ENCODE peak calls at places on chromosomes 11 and 22, in five cellular contexts. H, P, B, K and Q are unnamed samples.

GRCh38 chr22:23903328-23903971 is 9.3 kb downstream of the MIF start:
- DNase-seq in H (no peak), P (no peak), B (no peak), K (no peak), Q (no peak)

GRCh38 chr22:47073101-47073500 is 310.7 kb downstream of the TBC1D22A start:
- DNase-seq in H (no peak), P (no peak), B (no peak), K (no peak), Q (no peak)

GRCh38 chr11:65425105-65425970 is 2.7 kb downstream of the NEAT1 start:
- DNase-seq in H (peak; percentile 48), P (peak; percentile 12), B (no peak), K (peak; percentile 82), Q (no peak)

GRCh38 chr22:29028468-29028867 is 33.2 kb downstream of the C22orf31 start:
- DNase-seq in H (no peak), P (no peak), B (no peak), K (no peak), Q (no peak)

GRCh38 chr22:41480397-41480735 is 11.4 kb downstream of the ACO2 start:
- DNase-seq in H (no peak), P (no peak), B (no peak), K (no peak), Q (no peak)

GRCh38 chr11:119751281-119752060 is 22.5 kb upstream of the NECTIN1 start:
- DNase-seq in H (no peak), P (no peak), B (no peak), K (no peak), Q (no peak)

GRCh38 chr11:119316729-119317591 is at the start of gene MCAM:
- DNase-seq in H (peak; percentile 62), P (peak; percentile 50), B (no peak), K (peak; percentile 51), Q (peak; percentile 68)

GRCh38 chr22:35548762-35549106 is 8.1 kb downstream of the RASD2 start:
- DNase-seq in H (no peak), P (no peak), B (no peak), K (no peak), Q (no peak)

GRCh38 chr11:72069200-72069599 is 11.1 kb downstream of the NUMA1 start:
- DNase-seq in H (no peak), P (no peak), B (no peak), K (no peak), Q (no peak)

GRCh38 chr11:1085440-1086170 is 10.9 kb downstream of the MUC2 start:
- DNase-seq in H (no peak), P (peak; percentile 13), B (peak; percentile 41), K (no peak), Q (no peak)

GRCh38 chr22:19430890-19431541 is 517 bp downstream of the HIRA start:
- DNase-seq in H (no peak), P (peak; percentile 29), B (peak; percentile 71), K (peak; percentile 39), Q (peak; percentile 29)

GRCh38 chr11:32219320-32219719 is 128.4 kb downstream of the RCN1 start:
- DNase-seq in H (no peak), P (no peak), B (no peak), K (no peak), Q (no peak)

GRCh38 chr22:19843107-19843856 is 11.4 kb downstream of the GNB1L start:
- DNase-seq in H (no peak), P (no peak), B (peak; percentile 49), K (no peak), Q (no peak)

GRCh38 chr11:12860827-12861226 is 148.3 kb upstream of the RASSF10 start:
- DNase-seq in H (no peak), P (no peak), B (no peak), K (no peak), Q (no peak)

GRCh38 chr11:96061730-96062524 is 138.0 kb upstream of the MTMR2 start:
- DNase-seq in H (no peak), P (no peak), B (no peak), K (no peak), Q (no peak)

GRCh38 chr11:8269636-8270035 is 6.0 kb upstream of the LMO1 start:
- DNase-seq in H (no peak), P (no peak), B (no peak), K (no peak), Q (no peak)

GRCh38 chr11:83363280-83363679 is 77.1 kb upstream of the CCDC90B start:
- DNase-seq in H (no peak), P (no peak), B (no peak), K (no peak), Q (no peak)

GRCh38 chr22:46792061-46792796 is 29.8 kb downstream of the TBC1D22A start:
- DNase-seq in H (no peak), P (no peak), B (no peak), K (no peak), Q (no peak)

GRCh38 chr11:34188181-34188580 is 82.8 kb downstream of the NAT10 start:
- DNase-seq in H (no peak), P (no peak), B (no peak), K (no peak), Q (no peak)

GRCh38 chr22:23565942-23566715 is 14.0 kb downstream of the IGLL1 start:
- DNase-seq in H (no peak), P (no peak), B (peak; percentile 43), K (peak; percentile 6), Q (no peak)

GRCh38 chr11:104999716-105000115 is 23.3 kb downstream of the CASP5 start:
- DNase-seq in H (no peak), P (no peak), B (no peak), K (no peak), Q (no peak)

GRCh38 chr11:96235725-96236124 is 107.3 kb downstream of the MAML2 start:
- DNase-seq in H (no peak), P (no peak), B (no peak), K (no peak), Q (no peak)

GRCh38 chr11:69834251-69834650 is 15.0 kb upstream of the FGF3 start:
- DNase-seq in H (no peak), P (no peak), B (no peak), K (no peak), Q (no peak)
- TF ChIP-seq CTCF in H (no peak), P (no peak), B (no peak), K (no peak), Q (no peak)

GRCh38 chr11:75632962-75633361 is 35.9 kb downstream of the MAP6 start:
- DNase-seq in H (no peak), P (no peak), B (no peak), K (peak; percentile 23), Q (no peak)

GRCh38 chr11:75632450-75632849 is 36.4 kb downstream of the MAP6 start:
- DNase-seq in H (no peak), P (no peak), B (no peak), K (peak; percentile 37), Q (no peak)

GRCh38 chr11:75633409-75634011 is 35.3 kb downstream of the MAP6 start:
- DNase-seq in H (no peak), P (no peak), B (no peak), K (no peak), Q (no peak)

GRCh38 chr11:75637998-75638397 is 30.8 kb downstream of the MAP6 start:
- DNase-seq in H (no peak), P (no peak), B (no peak), K (no peak), Q (no peak)

DNA sequence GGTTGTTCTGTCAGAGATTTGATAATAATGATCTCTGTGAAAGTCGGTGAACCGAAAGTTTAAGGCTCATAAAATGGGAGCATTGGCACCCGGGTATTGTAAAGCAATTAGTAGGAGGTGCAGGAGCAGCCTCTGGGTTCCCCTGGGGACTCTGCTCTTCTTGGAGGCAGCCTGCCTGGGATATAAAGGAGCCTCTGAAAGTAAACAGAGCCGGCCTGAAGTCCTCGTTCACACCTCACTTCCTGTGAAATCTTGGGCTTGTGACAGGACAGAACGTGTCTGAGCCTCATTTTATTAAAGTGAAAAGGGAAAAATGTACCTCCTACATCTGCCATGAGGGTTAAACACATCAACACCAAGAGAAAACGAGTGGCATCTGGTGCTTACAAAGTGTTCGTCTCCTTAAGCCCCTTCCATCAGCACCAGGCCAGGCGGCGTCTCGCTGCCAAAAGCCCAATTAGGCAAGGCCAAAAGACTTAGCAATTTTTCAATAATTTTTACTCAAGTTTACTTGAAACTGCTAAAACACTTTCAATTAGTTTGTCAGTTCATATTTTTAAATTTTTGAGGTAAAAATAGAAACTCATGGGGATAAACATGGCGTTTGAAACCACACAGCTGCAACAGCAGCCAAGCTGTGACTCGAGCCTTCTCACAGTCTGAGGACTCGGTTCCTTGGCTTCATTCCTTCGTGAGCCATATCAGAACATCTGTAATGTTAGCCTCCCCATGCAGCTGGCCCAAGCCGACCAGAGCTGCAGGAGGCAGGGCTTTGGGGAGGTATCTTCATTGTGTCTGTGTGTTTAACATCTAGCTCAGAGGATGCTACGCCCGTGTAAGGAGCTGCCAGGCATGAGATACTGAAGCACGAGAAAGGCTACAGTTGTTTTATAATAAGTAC is 33.6 kb downstream of the MAP6 start:
- DNase-seq in H (peak; percentile 29), P (peak; percentile 23), B (peak; percentile 60), K (peak; percentile 75), Q (peak; percentile 27)
- H3K27ac ChIP-seq in H (no peak overlapping the region), P (peak overlapping the region; percentile 60), B (no peak overlapping the region), K (no peak overlapping the region), Q (peak overlapping the region; percentile 62)

GRCh38 chr11:123682976-123683375 is 28.6 kb upstream of the SCN3B start:
- DNase-seq in H (no peak), P (no peak), B (no peak), K (no peak), Q (no peak)
- H3K4me3 ChIP-seq in H (no peak overlapping the region), P (no peak overlapping the region), B (no peak overlapping the region), K (no peak overlapping the region), Q (no peak overlapping the region)

GRCh38 chr11:131246589-131247164 is 123.7 kb upstream of the NTM start:
- DNase-seq in H (peak; percentile 8), P (peak; percentile 39), B (peak; percentile 63), K (peak; percentile 19), Q (no peak)
- TF ChIP-seq CTCF in H (peak; percentile 54), P (peak; percentile 63), B (peak; percentile 28), K (peak; percentile 57), Q (peak; percentile 36)